ENCODE peak calls at places on chromosomes 12 and 14, in five cellular contexts. Q, V, W, E and D are unnamed samples.
A peak's percentile ranks its signal among the peaks of the same experiment; 100 is the strongest.

GRCh38 chr14:93688794-93689193 is 99.5 kb downstream of the PRIMA1 start:
- DNase-seq in Q (no peak), V (no peak), W (no peak), E (no peak), D (no peak)

GRCh38 chr12:52214421-52214802 is 18.6 kb upstream of the KRT7 start:
- DNase-seq in Q (no peak), V (no peak), W (peak; percentile 72), E (no peak), D (no peak)

GRCh38 chr14:69387311-69387710 is 10.8 kb downstream of the ERH start:
- DNase-seq in Q (peak; percentile 4), V (peak; percentile 15), W (no peak), E (no peak), D (no peak)

GRCh38 chr14:21308479-21309237 is 28.8 kb downstream of the RPGRIP1 start:
- DNase-seq in Q (peak; percentile 75), V (peak; percentile 49), W (peak; percentile 87), E (peak; percentile 70), D (peak; percentile 70)

GRCh38 chr12:132071837-132072384 is 72.2 kb downstream of the DDX51 start:
- DNase-seq in Q (no peak), V (no peak), W (no peak), E (no peak), D (no peak)

GRCh38 chr14:105207460-105207901 is 26.4 kb upstream of the NUDT14 start:
- DNase-seq in Q (no peak), V (no peak), W (peak; percentile 39), E (no peak), D (no peak)

GRCh38 chr12:56001446-56002100 is 4.5 kb downstream of the SUOX start:
- DNase-seq in Q (no peak), V (no peak), W (no peak), E (no peak), D (no peak)

GRCh38 chr14:28308727-28309126 is 457.9 kb upstream of the FOXG1 start:
- DNase-seq in Q (peak; percentile 91), V (peak; percentile 39), W (no peak), E (no peak), D (no peak)

GRCh38 chr14:102722646-102723045 is 54.6 kb upstream of the TRAF3 start:
- DNase-seq in Q (no peak), V (no peak), W (no peak), E (no peak), D (no peak)

GRCh38 chr14:97283450-97284230 is 486.5 kb downstream of the VRK1 start:
- DNase-seq in Q (no peak), V (no peak), W (no peak), E (no peak), D (no peak)

DNA sequence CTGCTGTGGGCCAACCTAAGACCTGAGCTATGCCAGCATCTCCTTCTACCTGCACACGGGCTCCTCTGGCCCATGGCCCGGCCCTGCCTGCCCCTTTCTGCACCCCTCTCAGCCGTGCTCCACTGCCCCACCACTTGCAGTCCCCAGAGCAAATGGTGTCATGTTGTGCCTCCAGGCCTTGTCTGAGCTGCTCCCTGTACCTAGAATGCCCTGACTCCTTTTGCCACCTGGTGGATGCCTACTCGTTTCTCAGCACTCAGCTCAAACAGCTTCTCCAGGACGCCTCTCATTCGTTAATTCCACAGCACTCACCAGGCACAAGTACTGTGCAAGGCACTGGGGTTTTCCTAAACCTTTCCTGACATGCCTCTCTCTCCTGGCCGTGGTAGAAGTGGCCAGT is 63.2 kb upstream of the PNMA1 start:
- DNase-seq in Q (no peak), V (no peak), W (no peak), E (no peak), D (no peak)
- TF ChIP-seq CTCF in Q (no peak), V (no peak), W (no peak), E (no peak), D (no peak)

DNA sequence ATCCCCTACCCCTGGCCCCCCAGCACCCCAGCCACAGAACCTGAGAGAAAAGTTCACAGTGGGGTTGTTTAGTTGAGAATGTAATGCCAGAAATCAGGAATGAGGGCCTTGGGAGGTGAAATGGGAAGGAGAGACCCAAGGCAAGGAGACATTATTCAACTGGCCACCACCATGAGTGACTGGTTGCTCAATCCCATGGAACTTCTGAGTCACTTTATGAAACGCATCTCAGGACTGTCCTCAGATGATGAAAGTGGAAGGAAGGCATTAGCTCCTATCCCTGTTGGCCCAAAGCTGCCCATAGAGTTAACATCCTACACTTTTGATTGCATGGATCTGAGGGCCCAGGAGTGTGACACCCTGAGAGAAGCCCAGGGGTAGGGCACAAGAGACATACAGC is 25.4 kb upstream of the TCL1A start:
- DNase-seq in Q (no peak), V (no peak), W (no peak), E (no peak), D (no peak)
- TF ChIP-seq CTCF in Q (no peak), V (no peak), W (no peak), E (no peak), D (no peak)

GRCh38 chr14:75514673-75515630 is 7.3 kb upstream of the BATF start:
- DNase-seq in Q (peak; percentile 15), V (no peak), W (peak; percentile 72), E (no peak), D (no peak)
- TF ChIP-seq CTCF in Q (no peak), V (peak; percentile 28), W (peak; percentile 17), E (peak; percentile 34), D (no peak)

GRCh38 chr12:108559748-108560147 is 1.2 kb downstream of the SART3 start:
- DNase-seq in Q (no peak), V (no peak), W (no peak), E (no peak), D (no peak)
- TF ChIP-seq CTCF in Q (no peak), V (no peak), W (no peak), E (no peak), D (no peak)

GRCh38 chr12:64558754-64559153 is 51.5 kb upstream of the RASSF3 start:
- DNase-seq in Q (no peak), V (no peak), W (no peak), E (no peak), D (no peak)

GRCh38 chr12:64560395-64561301 is 49.6 kb upstream of the RASSF3 start:
- DNase-seq in Q (peak; percentile 97), V (peak; percentile 93), W (no peak), E (no peak), D (no peak)

GRCh38 chr12:64551676-64552075 is 58.6 kb upstream of the RASSF3 start:
- DNase-seq in Q (no peak), V (no peak), W (no peak), E (no peak), D (no peak)

GRCh38 chr12:64561302-64561651 is 49.0 kb upstream of the RASSF3 start:
- DNase-seq in Q (no peak), V (no peak), W (no peak), E (no peak), D (no peak)

DNA sequence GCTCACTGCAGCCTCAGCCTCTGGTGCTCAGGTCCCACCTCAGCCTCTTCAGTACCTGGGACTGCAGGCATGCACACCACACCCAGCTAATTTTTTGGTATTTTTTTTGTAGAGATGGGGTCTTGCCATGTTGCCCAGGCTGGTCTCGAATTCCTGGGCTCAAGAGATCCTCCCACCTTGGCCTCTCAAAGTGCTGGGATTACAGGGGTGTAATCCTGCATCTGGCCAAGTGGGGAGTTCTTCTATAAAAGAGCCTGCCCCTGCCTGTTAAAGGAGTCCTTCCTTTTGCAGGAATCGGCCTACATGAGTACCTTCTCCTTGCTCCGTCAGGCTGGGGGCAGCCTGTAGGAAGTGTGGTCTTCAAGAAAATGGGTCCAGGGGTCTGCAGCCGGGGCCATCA is 54.1 kb upstream of the RASSF3 start:
- DNase-seq in Q (no peak), V (no peak), W (no peak), E (no peak), D (no peak)
- TF ChIP-seq CTCF in Q (no peak), V (no peak), W (no peak), E (no peak), D (no peak)

GRCh38 chr12:124481257-124481750 is 86.1 kb downstream of the NCOR2 start:
- DNase-seq in Q (no peak), V (no peak), W (no peak), E (no peak), D (no peak)

GRCh38 chr12:124479680-124480468 is 87.5 kb downstream of the NCOR2 start:
- DNase-seq in Q (no peak), V (no peak), W (no peak), E (no peak), D (no peak)

GRCh38 chr12:124478985-124479645 is 88.3 kb downstream of the NCOR2 start:
- DNase-seq in Q (no peak), V (no peak), W (no peak), E (no peak), D (no peak)

GRCh38 chr12:124481772-124482566 is 85.4 kb downstream of the NCOR2 start:
- DNase-seq in Q (no peak), V (no peak), W (no peak), E (peak; percentile 74), D (no peak)

DNA sequence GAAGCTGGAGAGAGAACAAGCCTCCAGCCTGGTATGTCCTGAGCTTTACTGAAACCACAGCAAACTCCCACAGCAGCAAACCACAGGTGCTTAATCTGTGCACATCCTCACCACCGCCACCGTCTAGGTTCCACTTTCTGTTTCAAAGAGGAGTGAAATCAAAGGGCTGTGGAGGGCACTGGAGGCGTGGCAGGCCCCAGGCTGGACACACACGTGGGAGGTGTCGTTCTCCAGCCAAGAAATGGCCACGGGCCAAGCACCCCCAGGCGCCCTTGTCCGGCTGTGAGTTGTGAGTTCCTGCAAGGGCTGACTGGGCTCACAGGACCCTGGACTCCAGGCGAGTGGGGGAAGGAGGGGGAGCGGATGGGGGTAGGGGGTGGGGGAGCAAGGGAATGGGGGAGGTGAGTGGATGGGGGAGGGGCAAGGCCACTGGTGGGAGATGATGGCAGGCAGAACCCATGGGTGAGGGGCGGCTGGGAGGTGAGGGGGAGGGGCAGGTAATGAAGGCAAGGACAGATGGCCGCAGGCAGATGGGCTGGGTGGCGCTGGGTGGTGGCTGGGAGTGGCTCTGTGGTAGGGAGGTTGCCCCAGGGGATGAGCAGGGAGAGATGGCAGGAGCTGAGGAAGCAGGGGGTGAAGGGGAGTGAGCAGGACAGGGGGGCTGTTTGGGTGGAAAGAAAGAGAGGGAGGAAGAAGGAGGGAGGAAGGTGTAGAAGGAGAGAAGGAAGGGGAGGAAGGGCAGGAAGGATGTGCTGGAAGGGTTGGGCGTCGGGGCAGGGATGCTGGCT is 86.7 kb downstream of the NCOR2 start:
- DNase-seq in Q (peak; percentile 81), V (no peak), W (no peak), E (peak; percentile 87), D (no peak)
- TF ChIP-seq CTCF in Q (no peak), V (no peak), W (no peak), E (no peak), D (no peak)

DNA sequence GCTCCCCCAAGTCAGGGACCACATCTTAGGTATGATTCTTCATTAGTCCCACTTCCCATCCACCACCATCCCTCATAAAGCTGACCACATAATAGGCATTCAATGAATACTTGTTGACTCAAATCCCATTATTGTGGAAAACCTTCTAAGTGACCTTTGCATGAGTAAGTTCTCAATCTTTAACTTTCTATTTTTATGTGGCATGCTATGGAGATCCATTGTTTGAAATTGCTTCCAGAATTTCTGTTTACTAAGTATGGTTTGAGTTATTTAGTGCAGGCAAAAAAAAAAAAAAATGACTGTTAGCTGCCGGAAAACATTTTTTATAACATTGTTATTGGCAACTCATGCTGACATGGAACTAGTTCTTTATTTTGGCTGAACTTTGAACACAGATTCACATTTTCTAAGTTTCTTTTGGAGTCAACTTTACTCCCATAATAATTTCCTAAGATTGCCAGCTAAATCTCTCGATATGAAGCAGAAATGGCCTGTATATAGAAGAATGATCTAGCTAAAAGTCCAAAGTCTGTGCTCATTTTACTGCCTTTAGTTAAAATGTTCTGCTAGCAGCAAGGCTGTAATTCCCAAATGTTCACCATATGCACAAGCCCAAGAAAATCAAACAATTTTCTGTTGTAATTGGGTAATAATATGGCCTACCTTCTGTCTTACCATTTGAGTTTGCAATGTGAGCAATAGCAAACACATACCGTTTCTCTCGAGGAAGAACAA is 77.9 kb downstream of the PTGER2 start:
- DNase-seq in Q (peak; percentile 83), V (peak; percentile 75), W (no peak), E (no peak), D (no peak)
- TF ChIP-seq CTCF in Q (no peak), V (no peak), W (no peak), E (no peak), D (no peak)